ENCODE peak calls at places on chromosomes 7 and 10, in four cellular contexts. T is K562, K is A549, L is HepG2. J is an unnamed sample.

GRCh38 chr10:71338728-71339495 is 19.9 kb downstream of the SLC29A3 start:
- DNase-seq in T (peak), K (no peak), L (no peak), J (no peak)

GRCh38 chr7:27141591-27142561 is 1.6 kb downstream of the HOXA5 start:
- DNase-seq in T (no peak), K (peak), L (peak), J (no peak)

GRCh38 chr10:91296471-91296870 is 76.0 kb downstream of the PCGF5 start:
- DNase-seq in T (peak), L (peak), K (peak), J (no peak)

GRCh38 chr7:12769464-12769863 is 82.0 kb downstream of the ARL4A start:
- DNase-seq in T (no peak), L (no peak), K (no peak), J (no peak)

GRCh38 chr7:256461-256940 is 33.5 kb upstream of the FOXL3 start:
- DNase-seq in T (no peak), K (no peak), L (no peak), J (no peak)

GRCh38 chr10:85925201-85925750 is 441.3 kb downstream of the GRID1 start:
- DNase-seq in T (no peak), L (no peak), K (no peak), J (no peak)

GRCh38 chr7:94654764-94655561 is 970 bp downstream of the SGCE start:
- DNase-seq in T (no peak), K (no peak), L (no peak), J (peak)

GRCh38 chr7:69654381-69654780 is 56.1 kb downstream of the AUTS2 start:
- DNase-seq in T (no peak), L (no peak), K (no peak), J (no peak)

GRCh38 chr7:157472311-157473050 is 135.7 kb downstream of the DNAJB6 start:
- DNase-seq in T (no peak), L (no peak), K (no peak), J (no peak)

GRCh38 chr7:138565451-138566114 is 105.5 kb downstream of the TRIM24 start:
- DNase-seq in K (no peak), T (no peak), L (peak), J (no peak)

GRCh38 chr10:120098242-120098930 is 205.9 kb downstream of the SEC23IP start:
- DNase-seq in L (no peak), T (no peak), K (no peak), J (no peak)

GRCh38 chr7:70590126-70590854 is 541.7 kb upstream of the GALNT17 start:
- DNase-seq in T (no peak), K (no peak), L (no peak), J (no peak)

GRCh38 chr10:98376485-98376884 is 38.5 kb downstream of the PYROXD2 start:
- DNase-seq in L (no peak), K (no peak), T (no peak), J (no peak)

GRCh38 chr7:19762631-19763030 is 10.8 kb downstream of the TMEM196 start:
- DNase-seq in T (no peak), K (no peak), L (no peak), J (no peak)

GRCh38 chr7:2876031-2876862 is 32.1 kb upstream of the GNA12 start:
- DNase-seq in K (no peak), L (no peak), T (no peak), J (no peak)

GRCh38 chr10:11693376-11693775 is 48.8 kb upstream of the ECHDC3 start:
- DNase-seq in K (no peak), L (no peak), T (no peak), J (no peak)

GRCh38 chr7:39721919-39722597 is 98.7 kb downstream of the RALA start:
- DNase-seq in L (no peak), T (peak), K (no peak), J (no peak)

GRCh38 chr7:98563183-98563495 is 53.9 kb upstream of the NPTX2 start:
- DNase-seq in T (no peak), L (no peak), K (no peak), J (no peak)

GRCh38 chr10:126321455-126321854 is 66.8 kb downstream of the ADAM12 start:
- DNase-seq in K (no peak), T (no peak), L (no peak), J (no peak)

GRCh38 chr7:5634107-5634950 is 147.1 kb downstream of the RNF216 start:
- DNase-seq in K (no peak), L (no peak), T (no peak), J (no peak)

GRCh38 chr7:29563590-29564454 is at the start of gene PRR15:
- DNase-seq in T (no peak), L (peak), K (peak), J (peak)

GRCh38 chr7:100891555-100891954 is 2.0 kb upstream of the UFSP1 start:
- DNase-seq in L (no peak), K (no peak), T (no peak), J (no peak)

GRCh38 chr10:20552382-20552781 is 344.7 kb downstream of the NEBL start:
- DNase-seq in T (no peak), K (no peak), L (no peak), J (no peak)

GRCh38 chr7:149188213-149188612 is 7.1 kb upstream of the ZNF282 start:
- DNase-seq in K (no peak), L (no peak), T (no peak), J (no peak)

GRCh38 chr10:118047363-118047719 is 600 bp upstream of the RAB11FIP2 start:
- DNase-seq in K (peak), T (peak), L (no peak), J (no peak)

GRCh38 chr7:142328551-142328950 is 70.7 kb upstream of the PRSS58 start:
- DNase-seq in L (no peak), K (no peak), T (no peak), J (no peak)

GRCh38 chr7:143341842-143342241 is 20.7 kb downstream of the FAM131B start:
- DNase-seq in T (no peak), L (no peak), K (no peak), J (no peak)

GRCh38 chr7:101582971-101583370 is 46.1 kb downstream of the MYL10 start:
- DNase-seq in K (no peak), T (no peak), L (no peak), J (no peak)

GRCh38 chr10:70441161-70441876 is at the start of gene NODAL:
- DNase-seq in T (no peak), L (no peak), K (no peak), J (no peak)

GRCh38 chr10:127928021-127928806 is 21.3 kb downstream of the PTPRE start:
- DNase-seq in L (no peak), T (no peak), K (no peak), J (no peak)

GRCh38 chr10:97169911-97170693 is 15.7 kb downstream of the SLIT1 start:
- DNase-seq in T (no peak), K (peak), L (no peak), J (no peak)
- TF ChIP-seq PHF8 in T (no peak), K (no peak), L (no peak), J (no peak)

GRCh38 chr7:53326634-53327033 is 291.2 kb downstream of the POM121L12 start:
- DNase-seq in K (no peak), L (no peak), T (no peak), J (peak)

DNA sequence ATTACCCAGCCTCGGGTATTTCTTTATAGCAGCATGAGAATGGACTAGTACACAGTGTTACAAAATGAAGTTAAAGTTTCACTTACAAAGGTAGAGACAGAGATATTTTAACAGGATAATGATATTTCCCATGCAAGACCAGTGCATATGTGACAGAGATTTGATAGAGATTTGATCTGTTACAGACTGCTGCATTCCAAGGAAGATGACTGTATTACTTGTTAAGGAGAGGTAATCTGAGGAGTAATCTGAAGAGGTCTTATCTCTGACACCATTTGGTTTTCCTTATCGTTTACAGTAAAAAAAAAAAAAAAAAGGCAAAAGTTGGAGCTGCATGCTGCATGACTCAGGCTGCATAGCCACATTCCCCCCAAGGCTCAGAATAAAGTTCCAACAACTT is 289.6 kb downstream of the POM121L12 start:
- DNase-seq in L (no peak), T (no peak), K (no peak), J (no peak)
- TF ChIP-seq PHF8 in L (no peak), T (no peak), K (no peak), J (no peak)

GRCh38 chr10:58599927-58600553 is 87.4 kb downstream of the BICC1 start:
- DNase-seq in K (no peak), T (no peak), L (no peak), J (no peak)
- TF ChIP-seq PHF8 in K (no peak), T (no peak), L (no peak), J (no peak)

DNA sequence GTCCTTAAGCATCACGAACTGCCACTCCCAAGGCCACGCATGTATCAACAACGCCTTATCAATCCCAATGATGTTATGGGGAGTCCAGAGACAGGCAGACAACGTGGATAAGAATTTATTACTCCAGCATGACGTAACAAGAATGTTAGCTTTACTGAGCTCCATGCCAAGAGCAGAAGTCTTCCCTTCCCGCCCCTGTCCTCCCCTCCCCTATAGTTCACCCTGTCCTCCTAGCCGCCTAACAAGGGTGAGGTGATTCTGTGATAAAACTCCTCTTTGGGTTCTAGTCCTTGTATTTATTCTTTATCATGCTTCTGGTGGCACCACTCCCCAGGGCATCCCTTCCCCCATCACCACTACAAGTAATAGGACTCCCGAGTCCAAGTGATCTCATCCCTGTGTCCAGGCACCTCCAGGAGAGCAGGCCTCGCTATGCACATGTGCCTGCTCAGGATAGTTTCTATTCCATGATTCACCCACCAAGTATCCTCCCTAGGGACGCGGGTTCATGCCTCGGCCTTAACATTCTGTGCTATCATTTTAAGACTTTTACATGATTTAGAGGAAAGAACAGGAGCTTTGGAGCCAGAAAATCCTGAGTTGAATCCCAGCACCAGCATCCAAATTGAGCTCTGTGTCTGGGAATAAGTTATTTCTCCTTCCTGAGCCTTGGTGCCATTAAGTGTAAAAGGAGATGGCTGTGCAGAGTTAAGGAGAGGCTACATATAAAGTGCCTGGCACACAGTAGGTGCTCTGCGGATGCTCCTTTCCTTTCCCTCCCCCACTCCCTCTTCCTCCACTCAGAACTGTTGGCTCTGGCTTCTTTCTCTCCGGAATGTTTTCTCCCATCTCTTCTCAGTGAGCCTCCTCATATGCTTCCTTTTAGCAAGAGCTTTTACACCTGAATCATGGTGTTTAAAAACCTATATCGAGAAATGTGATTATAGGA is 15.3 kb downstream of the GSDME start:
- DNase-seq in K (peak), T (no peak), L (no peak), J (no peak)
- TF ChIP-seq PHF8 in K (no peak), T (no peak), L (no peak), J (no peak)

GRCh38 chr7:150937848-150938561 is 40.1 kb downstream of the KCNH2 start:
- DNase-seq in L (no peak), T (no peak), K (no peak), J (no peak)
- TF ChIP-seq PHF8 in L (no peak), T (no peak), K (no peak), J (no peak)

GRCh38 chr7:140618291-140618690 is 22.3 kb downstream of the DENND2A start:
- DNase-seq in T (no peak), L (no peak), K (no peak), J (no peak)

GRCh38 chr7:140617081-140617480 is 23.5 kb downstream of the DENND2A start:
- DNase-seq in K (no peak), T (no peak), L (no peak), J (no peak)

GRCh38 chr7:140623995-140624902 is 16.4 kb downstream of the DENND2A start:
- DNase-seq in K (no peak), T (no peak), L (no peak), J (no peak)

GRCh38 chr7:140619101-140619615 is 21.5 kb downstream of the DENND2A start:
- DNase-seq in K (no peak), T (no peak), L (no peak), J (no peak)

DNA sequence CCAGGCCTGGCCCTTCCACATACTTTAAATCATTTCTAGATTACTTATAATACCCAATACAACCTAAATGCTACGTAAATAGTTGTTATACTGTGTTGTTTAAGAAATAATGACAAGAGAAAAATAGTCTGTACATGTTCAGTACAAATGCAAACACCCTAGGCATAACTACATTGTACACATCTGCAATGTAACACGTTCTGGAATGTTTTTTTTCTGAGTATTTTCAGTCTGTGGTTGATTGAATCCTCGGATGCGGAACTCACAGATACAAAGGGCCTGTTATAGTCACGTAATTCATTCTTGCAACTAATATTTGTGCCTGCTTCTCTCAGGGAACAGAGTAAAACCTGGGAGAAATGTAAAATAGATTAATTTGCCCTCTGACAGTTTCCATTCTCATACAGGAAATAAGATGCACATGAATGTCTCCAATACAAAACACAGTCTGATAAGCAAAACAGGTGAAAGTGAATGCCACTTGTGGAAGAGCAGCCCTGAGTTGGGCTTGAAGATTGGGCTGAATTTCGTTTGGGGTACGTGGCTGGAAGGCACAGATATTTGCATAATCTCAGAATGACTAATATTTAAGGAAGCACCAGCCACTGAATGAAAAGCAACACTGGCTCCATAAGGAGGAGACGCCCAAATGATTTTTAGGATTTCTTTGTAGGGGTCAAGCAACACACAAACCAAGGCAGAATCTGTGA is 19.1 kb downstream of the DENND2A start:
- DNase-seq in L (no peak), T (no peak), K (no peak), J (no peak)
- TF ChIP-seq PHF8 in L (no peak), T (no peak), K (no peak), J (no peak)

GRCh38 chr7:46387646-46388045 is 466.6 kb upstream of the IGFBP3 start:
- DNase-seq in T (no peak), K (no peak), L (no peak), J (no peak)

GRCh38 chr7:46391215-46391614 is 470.1 kb upstream of the IGFBP3 start:
- DNase-seq in L (no peak), T (no peak), K (no peak), J (no peak)

GRCh38 chr7:46389131-46389530 is 468.1 kb upstream of the IGFBP3 start:
- DNase-seq in K (no peak), L (no peak), T (no peak), J (no peak)

GRCh38 chr7:46393142-46393541 is 472.1 kb upstream of the IGFBP3 start:
- DNase-seq in L (no peak), T (no peak), K (no peak), J (no peak)

DNA sequence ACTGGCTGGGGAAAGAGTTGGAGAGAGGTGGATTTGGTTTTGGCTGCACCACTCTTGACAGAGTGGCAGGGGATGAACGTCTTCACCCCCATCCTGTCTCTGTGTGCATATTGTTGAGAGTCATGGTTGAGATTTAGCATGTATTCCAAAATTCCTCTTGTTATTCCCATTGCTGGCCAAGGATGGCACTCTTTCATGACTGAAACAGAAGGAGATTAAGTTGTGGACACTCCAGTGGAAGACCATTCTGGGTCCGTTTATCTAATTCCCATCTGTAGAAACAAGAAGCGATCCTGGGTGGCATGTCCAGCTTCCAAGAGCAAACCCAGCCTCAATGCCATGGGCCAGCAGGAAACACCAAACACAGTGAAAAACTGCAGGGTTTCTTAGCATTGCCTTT is 469.0 kb upstream of the IGFBP3 start:
- DNase-seq in K (no peak), T (no peak), L (no peak), J (no peak)
- TF ChIP-seq PHF8 in K (no peak), T (no peak), L (no peak), J (no peak)

GRCh38 chr10:89657302-89657701 is 12.3 kb upstream of the PANK1 start:
- DNase-seq in K (no peak), L (no peak), T (no peak), J (no peak)

GRCh38 chr10:89662596-89662995 is 17.6 kb upstream of the PANK1 start:
- DNase-seq in L (no peak), T (no peak), K (no peak), J (no peak)

GRCh38 chr10:89663144-89663543 is 18.1 kb upstream of the PANK1 start:
- DNase-seq in T (no peak), K (no peak), L (no peak), J (no peak)

GRCh38 chr10:89655722-89656121 is 10.7 kb upstream of the PANK1 start:
- DNase-seq in T (no peak), L (peak), K (no peak), J (no peak)

GRCh38 chr10:89659185-89660131 is 14.4 kb upstream of the PANK1 start:
- DNase-seq in L (no peak), T (no peak), K (no peak), J (no peak)
- TF ChIP-seq PHF8 in L (no peak), T (no peak), K (no peak), J (no peak)

J was measured in H1.